ENCODE peak calls at places on chromosomes 7 and 10, in ten cellular contexts. X is mucosa of descending colon; C is cardiac muscle cell; J is fibroblast of villous mesenchyme; P is RWPE1; L is MM.1S; R is colonic mucosa; N is lower lobe of right lung; Z is astrocyte of the spinal cord; F is activated CD8-positive, alpha-beta T cell treated with anti-CD3 and anti-CD28 coated beads for 36 hours. G is an unnamed sample.

GRCh38 chr7:51295435-51296269 is 21.0 kb downstream of the COBL start:
- DNase-seq in C (no peak), J (no peak), L (no peak), X (peak; percentile 84), Z (no peak), R (peak; percentile 83), P (no peak), F (no peak), N (no peak), G (no peak)

GRCh38 chr7:4730276-4730675 is 45.1 kb upstream of the AP5Z1 start:
- DNase-seq in C (no peak), J (no peak), L (no peak), R (no peak), N (no peak), Z (no peak), P (no peak), F (no peak), X (no peak), G (no peak)

GRCh38 chr7:13800694-13801448 is 188.6 kb downstream of the ETV1 start:
- DNase-seq in Z (peak; percentile 93), N (no peak), L (no peak), R (no peak), C (no peak), J (peak; percentile 29), F (peak; percentile 36), P (peak; percentile 68), X (no peak), G (no peak)

GRCh38 chr7:21355406-21355874 is 72.4 kb upstream of the SP4 start:
- DNase-seq in R (peak; percentile 30), C (no peak), X (peak; percentile 34), J (no peak), L (peak; percentile 82), Z (no peak), F (peak; percentile 83), N (no peak), P (no peak), G (no peak)

GRCh38 chr10:72809033-72809432 is 84.5 kb upstream of the OIT3 start:
- DNase-seq in R (no peak), P (no peak), N (no peak), C (no peak), Z (no peak), J (peak; percentile 76), L (no peak), X (no peak), F (no peak), G (no peak)

GRCh38 chr10:115944538-115944937 is 328.5 kb downstream of the GFRA1 start:
- DNase-seq in P (no peak), J (peak; percentile 31), R (no peak), F (no peak), Z (no peak), C (no peak), L (no peak), N (no peak), X (no peak), G (no peak)

GRCh38 chr10:19811517-19811916 is 4.7 kb upstream of the PLXDC2 start:
- DNase-seq in N (no peak), Z (peak; percentile 58), P (no peak), X (peak; percentile 36), L (peak; percentile 21), R (no peak), C (peak; percentile 47), F (no peak), J (no peak), G (no peak)

GRCh38 chr10:29658984-29659769 is 24.4 kb upstream of the SVIL start:
- DNase-seq in N (peak; percentile 67), J (peak; percentile 99), F (peak; percentile 78), R (peak; percentile 63), Z (peak; percentile 100), L (peak; percentile 87), X (peak; percentile 35), C (no peak), P (peak; percentile 96), G (no peak)

GRCh38 chr10:30062090-30062489 is 2.7 kb upstream of the JCAD start:
- DNase-seq in L (no peak), F (no peak), X (no peak), R (no peak), P (no peak), N (no peak), Z (peak; percentile 79), C (no peak), J (peak; percentile 83), G (no peak)

GRCh38 chr10:118422241-118422640 is 80.1 kb upstream of the FAM204A start:
- DNase-seq in R (no peak), X (no peak), L (no peak), P (no peak), C (no peak), Z (no peak), F (no peak), J (no peak), N (no peak), G (no peak)

GRCh38 chr7:47371317-47371716 is 210.6 kb downstream of the TNS3 start:
- DNase-seq in R (no peak), Z (no peak), F (no peak), J (no peak), P (no peak), L (no peak), N (no peak), C (no peak), X (no peak), G (no peak)

GRCh38 chr7:11232462-11232861 is 258.8 kb downstream of the PHF14 start:
- DNase-seq in N (no peak), L (no peak), X (no peak), Z (no peak), R (no peak), P (no peak), C (no peak), J (no peak), F (no peak), G (no peak)

GRCh38 chr10:61781969-61782403 is 119.3 kb downstream of the CABCOCO1 start:
- DNase-seq in R (no peak), J (no peak), C (no peak), Z (no peak), X (no peak), P (peak; percentile 63), F (peak; percentile 20), N (no peak), L (no peak), G (no peak)

GRCh38 chr10:43202224-43202656 is 64.0 kb downstream of the CSGALNACT2 start:
- DNase-seq in N (peak; percentile 72), R (peak; percentile 44), P (no peak), L (peak; percentile 34), J (no peak), X (peak; percentile 35), F (peak; percentile 77), Z (no peak), C (peak; percentile 51), G (no peak)

GRCh38 chr10:85317827-85318226 is 989.4 kb downstream of the CCSER2 start:
- DNase-seq in X (no peak), R (no peak), Z (no peak), P (no peak), J (no peak), F (no peak), C (no peak), N (no peak), L (peak; percentile 8), G (no peak)
- TF ChIP-seq CTCF in X (no peak), R (no peak), Z (no peak), P (no peak), J (no peak), F (no peak), C (no peak), N (no peak), L (no peak), G (no peak)

DNA sequence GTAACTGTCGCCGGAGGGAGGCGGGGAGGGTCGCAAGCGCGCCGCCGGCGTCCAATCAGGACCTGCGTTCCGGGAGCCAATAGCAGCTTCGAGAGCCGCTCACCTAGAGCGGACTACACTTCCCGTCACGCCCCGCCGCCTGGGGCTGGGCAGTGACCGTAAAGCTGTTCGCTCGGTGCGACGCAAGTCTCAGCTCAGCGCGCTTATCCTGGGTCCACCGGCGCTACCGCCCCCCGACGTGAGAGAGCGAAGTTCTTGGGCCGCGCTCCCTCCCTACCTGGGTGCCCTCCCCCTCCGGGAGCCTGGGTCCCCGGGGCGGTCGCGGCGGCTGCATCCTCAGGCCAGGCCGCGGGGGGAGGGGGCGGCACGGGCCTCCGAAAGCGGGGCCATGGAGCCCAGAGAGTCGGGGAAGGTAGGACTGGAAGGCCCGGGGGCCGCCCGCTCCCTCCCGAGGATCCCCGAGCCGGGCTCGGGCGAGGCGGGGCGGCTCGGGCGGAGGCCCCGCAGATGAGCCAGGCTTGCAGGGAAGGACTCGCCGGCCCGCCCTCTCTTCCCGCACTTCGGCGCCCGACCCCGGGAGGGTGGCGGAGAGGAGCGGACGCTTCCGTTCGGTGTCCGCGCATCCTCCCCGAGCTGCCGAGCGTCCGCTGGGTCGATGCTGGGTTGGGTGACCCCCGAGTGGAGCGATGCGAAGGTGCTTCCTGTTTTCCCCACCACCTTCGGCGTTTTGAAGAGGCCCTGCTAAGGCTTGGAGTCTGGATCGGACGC is at the start of gene ZNF862:
- DNase-seq in Z (peak; percentile 99), F (peak; percentile 98), J (peak; percentile 97), N (peak; percentile 100), L (peak; percentile 100), P (peak; percentile 97), R (peak; percentile 97), X (peak; percentile 98), C (peak; percentile 100), G (peak; percentile 93)
- TF ChIP-seq CTCF in Z (peak; percentile 0), F (no peak), J (no peak), N (no peak), L (no peak), P (no peak), R (no peak), X (no peak), C (no peak), G (no peak)

GRCh38 chr10:3287566-3288445 is 115.2 kb upstream of the PITRM1 start:
- DNase-seq in R (peak; percentile 90), F (no peak), J (no peak), N (no peak), L (no peak), Z (no peak), C (no peak), P (no peak), X (peak; percentile 94), G (no peak)
- TF ChIP-seq CTCF in R (no peak), F (no peak), J (no peak), N (no peak), L (no peak), Z (no peak), C (no peak), P (no peak), X (no peak), G (no peak)

DNA sequence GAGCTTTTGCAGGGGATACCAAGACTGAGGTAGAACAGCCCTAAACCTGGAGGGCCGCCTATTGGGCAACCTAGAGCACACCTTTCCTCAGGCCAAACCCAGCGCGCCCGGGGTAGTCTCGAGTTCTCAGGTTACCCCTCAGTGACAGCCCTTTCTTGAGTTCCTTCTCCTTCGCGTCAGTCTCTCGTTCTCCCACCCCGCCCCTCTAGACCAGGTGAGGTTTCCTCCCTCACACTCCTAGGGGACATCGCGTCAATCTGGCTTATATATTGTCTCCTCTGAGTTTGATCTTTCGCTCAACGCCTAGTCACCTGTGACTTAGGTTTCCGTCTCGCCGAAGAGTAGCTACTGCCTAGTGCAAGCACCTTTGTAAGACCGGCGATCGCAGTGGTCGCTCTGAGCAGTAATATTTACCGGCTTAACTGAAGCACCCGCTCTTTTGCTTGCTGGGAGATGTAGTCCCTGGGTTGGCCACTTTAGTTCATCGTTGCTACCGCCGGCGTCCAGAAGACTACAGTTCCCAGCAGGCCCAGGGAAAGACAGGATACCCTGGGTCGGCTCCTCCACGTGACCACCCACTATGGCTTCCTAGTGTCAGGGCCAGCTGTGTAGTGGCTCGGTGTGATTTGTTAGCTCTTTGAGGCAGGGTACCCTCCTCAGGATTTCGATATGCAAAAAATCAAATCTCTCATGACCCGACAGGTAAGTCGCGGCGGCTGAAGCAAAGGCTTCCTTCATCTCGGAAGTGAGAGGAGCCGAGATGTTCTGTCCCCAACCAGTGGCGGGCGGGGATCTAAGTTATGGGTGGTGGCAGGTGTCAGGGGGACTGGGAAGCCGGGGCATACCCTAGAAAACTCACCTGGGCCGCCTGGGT is at the start of gene VPS50:
- DNase-seq in C (peak; percentile 96), N (peak; percentile 96), Z (peak; percentile 96), L (peak; percentile 98), P (peak; percentile 96), X (peak; percentile 99), J (peak; percentile 96), R (peak; percentile 97), F (peak; percentile 97), G (peak; percentile 82)
- TF ChIP-seq CTCF in C (no peak), N (no peak), Z (peak; percentile 0), L (peak; percentile 27), P (no peak), X (no peak), J (no peak), R (no peak), F (no peak), G (peak; percentile 17)

G was measured in progenitor cell of endocrine pancreas.